ENCODE peak calls at places on chromosome 20, in four cellular contexts. E is HFFc6, F is neural crest cell, S is NCI-H82. J is an unnamed sample.
A peak's percentile ranks its signal among the peaks of the same experiment; 100 is the strongest.

GRCh38 chr20:63067266-63067635 is 60.5 kb upstream of the BHLHE23 start:
- DNase-seq in E (no peak), S (no peak), F (no peak), J (no peak)

GRCh38 chr20:32204485-32205115 is 2.9 kb downstream of the PLAGL2 start:
- DNase-seq in S (no peak), F (no peak), E (no peak), J (no peak)

GRCh38 chr20:13800728-13801134 is 15.9 kb downstream of the NDUFAF5 start:
- DNase-seq in S (no peak), F (no peak), E (peak; percentile 39), J (no peak)

GRCh38 chr20:35502352-35502751 is 27.1 kb downstream of the C20orf173 start:
- DNase-seq in E (no peak), F (no peak), S (no peak), J (peak; percentile 58)

GRCh38 chr20:18632196-18632789 is 44.4 kb downstream of the DTD1 start:
- DNase-seq in F (peak; percentile 77), S (peak; percentile 89), E (peak; percentile 57), J (peak; percentile 42)

GRCh38 chr20:1810926-1811620 is 84.1 kb upstream of the SIRPA start:
- DNase-seq in E (no peak), F (no peak), S (no peak), J (no peak)

GRCh38 chr20:4153251-4153650 is 137.9 kb upstream of the RNF24 start:
- DNase-seq in F (no peak), S (peak; percentile 67), E (no peak), J (no peak)

GRCh38 chr20:13684566-13685222 is 46.0 kb upstream of the TASP1 start:
- DNase-seq in S (peak; percentile 19), F (no peak), E (no peak), J (peak; percentile 20)

GRCh38 chr20:62136283-62137091 is 6.7 kb downstream of the PSMA7 start:
- DNase-seq in F (peak; percentile 45), E (no peak), S (peak; percentile 78), J (no peak)

GRCh38 chr20:1707588-1708449 is 50.2 kb upstream of the SIRPG start:
- DNase-seq in F (no peak), E (no peak), S (no peak), J (no peak)

GRCh38 chr20:33210371-33210770 is 6.8 kb upstream of the BPIFA3 start:
- DNase-seq in F (no peak), S (no peak), E (no peak), J (no peak)

GRCh38 chr20:17452441-17452840 is 78.7 kb downstream of the BFSP1 start:
- DNase-seq in F (no peak), E (no peak), S (no peak), J (no peak)

GRCh38 chr20:10629946-10630345 is 43.9 kb downstream of the JAG1 start:
- DNase-seq in E (no peak), F (peak; percentile 39), S (no peak), J (no peak)

GRCh38 chr20:51185861-51186260 is 163.0 kb upstream of the KCNG1 start:
- DNase-seq in S (no peak), F (no peak), E (no peak), J (no peak)

GRCh38 chr20:1764136-1765033 is 106.8 kb upstream of the SIRPG start:
- DNase-seq in E (peak; percentile 59), S (peak; percentile 86), F (peak; percentile 65), J (peak; percentile 32)

GRCh38 chr20:7285918-7286556 is 518.6 kb downstream of the BMP2 start:
- DNase-seq in S (peak; percentile 91), E (peak; percentile 4), F (peak; percentile 77), J (peak; percentile 1)

GRCh38 chr20:49540232-49540620 is 27.7 kb downstream of the PTGIS start:
- DNase-seq in S (no peak), F (no peak), E (no peak), J (no peak)

GRCh38 chr20:9557411-9557810 is 43.0 kb downstream of the LAMP5 start:
- DNase-seq in F (no peak), S (no peak), E (no peak), J (no peak)

J was measured in GM12891.